ENCODE peak calls at places on chromosome 18, in six cellular contexts. G, F, H, R, Z and Q are unnamed samples.

GRCh38 chr18:62899534-62899933 is 184.2 kb downstream of the PHLPP1 start:
- DNase-seq in R (no peak), G (no peak), H (no peak), F (no peak), Z (no peak), Q (no peak)

GRCh38 chr18:33820517-33821368 is 242.7 kb downstream of the ASXL3 start:
- DNase-seq in H (no peak), G (no peak), Z (no peak), R (no peak), F (no peak), Q (no peak)

GRCh38 chr18:23133860-23134779 is 1.2 kb upstream of the CABLES1 start:
- DNase-seq in G (no peak), H (no peak), R (peak; percentile 42), F (no peak), Z (no peak), Q (no peak)

GRCh38 chr18:41783065-41783818 is 171.8 kb upstream of the PIK3C3 start:
- DNase-seq in Z (no peak), F (no peak), H (no peak), R (no peak), G (no peak), Q (no peak)

GRCh38 chr18:58046087-58046793 is 2.2 kb downstream of the NEDD4L start:
- DNase-seq in F (no peak), Z (no peak), G (no peak), H (no peak), R (no peak), Q (no peak)

GRCh38 chr18:76457957-76458356 is 37.1 kb downstream of the ZNF516 start:
- DNase-seq in H (no peak), R (no peak), F (no peak), G (no peak), Z (no peak), Q (no peak)

GRCh38 chr18:50622865-50623393 is 63.0 kb downstream of the MAPK4 start:
- DNase-seq in R (no peak), F (no peak), G (no peak), H (no peak), Z (no peak), Q (no peak)

GRCh38 chr18:43312891-43313290 is 35.6 kb upstream of the SYT4 start:
- DNase-seq in R (peak; percentile 41), G (no peak), H (no peak), Z (no peak), F (no peak), Q (no peak)

GRCh38 chr18:50610349-50610748 is 50.5 kb downstream of the MAPK4 start:
- DNase-seq in H (no peak), G (no peak), Z (no peak), R (no peak), F (no peak), Q (no peak)

GRCh38 chr18:50218432-50219197 is 23.7 kb upstream of the MYO5B start:
- DNase-seq in F (no peak), R (peak; percentile 33), H (no peak), Z (no peak), G (no peak), Q (no peak)

GRCh38 chr18:14914126-14914525 is 166.2 kb downstream of the ANKRD30B start:
- DNase-seq in Z (no peak), F (no peak), R (peak; percentile 47), H (no peak), G (no peak), Q (no peak)

GRCh38 chr18:14914771-14915170 is 166.8 kb downstream of the ANKRD30B start:
- DNase-seq in H (no peak), G (no peak), R (peak; percentile 3), Z (no peak), F (no peak), Q (no peak)

GRCh38 chr18:14916181-14916580 is 168.2 kb downstream of the ANKRD30B start:
- DNase-seq in F (no peak), R (no peak), G (no peak), Z (no peak), H (no peak), Q (no peak)

GRCh38 chr18:14916851-14917250 is 168.9 kb downstream of the ANKRD30B start:
- DNase-seq in F (no peak), R (no peak), H (no peak), G (no peak), Z (no peak), Q (no peak)

DNA sequence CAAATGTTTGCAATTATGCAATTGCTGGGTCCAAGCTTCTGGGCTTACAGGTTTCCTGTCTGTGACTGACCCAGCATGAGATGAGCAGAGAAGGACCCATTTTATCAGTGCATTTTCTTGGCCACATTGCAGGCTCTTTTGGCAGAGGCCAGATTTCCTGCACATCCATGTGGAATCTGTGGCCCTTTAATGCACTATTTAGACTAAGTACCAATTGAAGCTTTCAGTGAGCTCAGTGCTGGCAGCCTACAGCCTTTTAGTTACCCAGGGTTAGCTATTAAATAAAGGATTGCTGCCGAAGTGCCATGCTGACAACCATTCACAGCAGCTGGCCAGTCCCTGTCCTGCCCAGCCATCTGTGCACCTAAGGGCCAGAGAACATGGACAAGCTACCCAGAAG is 165.0 kb downstream of the ANKRD30B start:
- DNase-seq in Z (no peak), G (no peak), R (no peak), F (no peak), H (no peak), Q (no peak)
- H3K9me3 ChIP-seq in Z (no peaks in the 10 kb centered on the region), G (no peaks in the 10 kb centered on the region), R (peaks cover 18% of the 10 kb centered on the region), F (no peaks in the 10 kb centered on the region), H (no peaks in the 10 kb centered on the region), Q (peaks cover 2% of the 10 kb centered on the region)

DNA sequence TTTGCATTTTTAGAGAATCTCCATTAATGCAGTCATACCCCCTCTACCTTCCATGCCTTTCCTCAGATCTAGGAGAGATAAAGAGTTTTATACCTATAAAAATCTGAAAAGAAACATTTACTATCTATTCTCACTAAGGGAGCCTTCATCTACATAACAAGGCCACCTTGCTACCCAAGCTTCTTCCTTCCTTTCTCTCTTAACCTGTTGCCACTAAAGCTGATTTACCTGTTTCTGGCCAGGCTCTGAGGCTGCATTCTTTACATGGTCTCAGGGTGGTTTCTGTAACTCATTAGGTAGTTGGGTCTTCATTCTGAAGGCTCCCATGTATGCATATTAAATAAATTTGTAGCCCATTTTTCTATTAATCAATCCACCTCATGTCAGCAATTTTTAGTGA is 391.6 kb downstream of the DLGAP1 start:
- DNase-seq in F (no peak), H (no peak), Z (no peak), G (no peak), R (no peak), Q (no peak)
- H3K9me3 ChIP-seq in F (no peaks in the 10 kb centered on the region), H (no peaks in the 10 kb centered on the region), Z (peaks cover 44% of the 10 kb centered on the region), G (no peaks in the 10 kb centered on the region), R (peaks cover 12% of the 10 kb centered on the region), Q (no peaks in the 10 kb centered on the region)

GRCh38 chr18:78656346-78656925 is 323.2 kb upstream of the SALL3 start:
- DNase-seq in H (no peak), G (no peak), F (no peak), Z (no peak), R (no peak), Q (peak; percentile 49)

GRCh38 chr18:78649421-78649820 is 330.2 kb upstream of the SALL3 start:
- DNase-seq in H (no peak), G (no peak), Z (no peak), F (no peak), R (no peak), Q (no peak)

GRCh38 chr18:78650926-78651325 is 328.7 kb upstream of the SALL3 start:
- DNase-seq in R (no peak), Z (no peak), H (no peak), G (no peak), F (no peak), Q (no peak)

GRCh38 chr18:78655921-78656320 is 323.7 kb upstream of the SALL3 start:
- DNase-seq in F (no peak), R (no peak), Z (no peak), G (no peak), H (no peak), Q (peak; percentile 40)

GRCh38 chr18:78652001-78652545 is 327.5 kb upstream of the SALL3 start:
- DNase-seq in G (no peak), Z (no peak), R (no peak), H (no peak), F (no peak), Q (no peak)
- H3K9me3 ChIP-seq in G (no peaks in the 10 kb centered on the region), Z (peaks cover 9% of the 10 kb centered on the region), R (peaks cover 38% of the 10 kb centered on the region), H (no peaks in the 10 kb centered on the region), F (no peaks in the 10 kb centered on the region), Q (no peaks in the 10 kb centered on the region)

GRCh38 chr18:79735071-79735980 is 55.7 kb downstream of the CTDP1 start:
- DNase-seq in R (no peak), F (peak; percentile 38), H (no peak), G (no peak), Z (peak; percentile 13), Q (peak; percentile 73)
- H3K9me3 ChIP-seq in R (peaks cover 36% of the 10 kb centered on the region), F (no peaks in the 10 kb centered on the region), H (peaks cover 15% of the 10 kb centered on the region), G (peaks cover 3% of the 10 kb centered on the region), Z (peaks cover 12% of the 10 kb centered on the region), Q (no peaks in the 10 kb centered on the region)

DNA sequence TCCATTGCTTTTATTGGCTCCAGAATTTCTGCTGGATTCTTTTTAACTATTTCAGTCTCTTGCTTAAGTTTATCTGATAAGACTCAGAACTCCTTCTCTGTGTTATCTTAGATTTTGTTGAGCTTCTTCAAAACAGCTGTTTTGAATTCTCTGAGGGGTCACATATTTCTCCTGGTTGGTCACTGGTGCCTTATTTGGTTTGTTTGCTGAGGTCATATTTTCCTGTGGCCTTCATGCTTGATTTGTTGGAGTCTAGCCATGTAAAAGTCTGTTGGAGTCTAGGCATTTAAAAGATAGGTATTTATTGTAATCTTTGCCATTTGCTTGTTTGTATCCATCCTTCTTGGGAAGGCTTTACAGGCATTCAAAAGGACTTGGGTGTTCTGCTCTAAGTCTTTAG is 398.7 kb downstream of the DSEL start:
- DNase-seq in G (no peak), F (no peak), R (no peak), H (no peak), Z (no peak), Q (no peak)
- H3K9me3 ChIP-seq in G (no peaks in the 10 kb centered on the region), F (no peaks in the 10 kb centered on the region), R (no peaks in the 10 kb centered on the region), H (no peaks in the 10 kb centered on the region), Z (peaks cover 23% of the 10 kb centered on the region), Q (no peaks in the 10 kb centered on the region)

GRCh38 chr18:72342933-72343332 is 201.2 kb downstream of the CBLN2 start:
- DNase-seq in G (no peak), R (no peak), H (no peak), F (no peak), Z (no peak), Q (no peak)
- H3K9me3 ChIP-seq in G (no peaks in the 10 kb centered on the region), R (peaks cover 4% of the 10 kb centered on the region), H (no peaks in the 10 kb centered on the region), F (no peaks in the 10 kb centered on the region), Z (no peaks in the 10 kb centered on the region), Q (no peaks in the 10 kb centered on the region)

GRCh38 chr18:47519277-47519676 is 267.8 kb upstream of the SKOR2 start:
- DNase-seq in F (no peak), Z (no peak), G (no peak), H (no peak), R (no peak), Q (no peak)
- H3K9me3 ChIP-seq in F (no peaks in the 10 kb centered on the region), Z (no peaks in the 10 kb centered on the region), G (no peaks in the 10 kb centered on the region), H (no peaks in the 10 kb centered on the region), R (no peaks in the 10 kb centered on the region), Q (peaks cover 2% of the 10 kb centered on the region)

GRCh38 chr18:72316497-72316896 is 227.6 kb downstream of the CBLN2 start:
- DNase-seq in G (no peak), F (no peak), Z (no peak), H (no peak), R (no peak), Q (no peak)
- H3K9me3 ChIP-seq in G (no peaks in the 10 kb centered on the region), F (no peaks in the 10 kb centered on the region), Z (peaks cover 5% of the 10 kb centered on the region), H (no peaks in the 10 kb centered on the region), R (peaks cover 13% of the 10 kb centered on the region), Q (no peaks in the 10 kb centered on the region)